ENCODE peak calls at places on chromosomes 6 and 20, in five cellular contexts. W is HCT116, M is H1, U is SK-N-SH, S is GM12878. G is an unnamed sample.

GRCh38 chr20:9223296-9223695 is 154.4 kb downstream of the PLCB4 start:
- DNase-seq in W (no peak), M (no peak), U (no peak), S (no peak), G (no peak)

GRCh38 chr6:10555625-10556309 is 34.6 kb downstream of the GCNT2 start:
- DNase-seq in W (no peak), M (peak; percentile 70), U (peak; percentile 65), S (no peak), G (peak; percentile 10)

GRCh38 chr6:17280552-17281090 is 540 bp upstream of the RBM24 start:
- DNase-seq in W (no peak), M (peak; percentile 76), U (peak; percentile 66), S (no peak), G (no peak)

GRCh38 chr20:6629564-6629963 is 137.9 kb upstream of the BMP2 start:
- DNase-seq in W (no peak), M (no peak), U (no peak), S (no peak), G (no peak)

GRCh38 chr6:165931675-165932074 is 236.0 kb downstream of the TBXT start:
- DNase-seq in W (no peak), M (no peak), U (no peak), S (no peak), G (no peak)

GRCh38 chr6:81934936-81935335 is 182.5 kb upstream of the TENT5A start:
- DNase-seq in W (no peak), M (no peak), U (no peak), S (no peak), G (no peak)

GRCh38 chr20:53789913-53790675 is 196.5 kb upstream of the ZNF217 start:
- DNase-seq in W (no peak), M (no peak), U (no peak), S (no peak), G (no peak)

GRCh38 chr6:6730831-6731230 is 142.3 kb downstream of the LY86 start:
- DNase-seq in W (no peak), M (no peak), U (no peak), S (no peak), G (no peak)

GRCh38 chr6:106869203-106869602 is 105.3 kb downstream of the CD24 start:
- DNase-seq in W (no peak), M (no peak), U (no peak), S (no peak), G (no peak)

GRCh38 chr6:158869010-158869603 is 49.9 kb upstream of the EZR start:
- DNase-seq in W (peak; percentile 89), M (no peak), U (no peak), S (peak; percentile 53), G (no peak)

GRCh38 chr6:2448826-2449571 is 203.6 kb upstream of the GMDS start:
- DNase-seq in W (peak; percentile 59), M (no peak), U (peak; percentile 69), S (no peak), G (peak; percentile 60)

DNA sequence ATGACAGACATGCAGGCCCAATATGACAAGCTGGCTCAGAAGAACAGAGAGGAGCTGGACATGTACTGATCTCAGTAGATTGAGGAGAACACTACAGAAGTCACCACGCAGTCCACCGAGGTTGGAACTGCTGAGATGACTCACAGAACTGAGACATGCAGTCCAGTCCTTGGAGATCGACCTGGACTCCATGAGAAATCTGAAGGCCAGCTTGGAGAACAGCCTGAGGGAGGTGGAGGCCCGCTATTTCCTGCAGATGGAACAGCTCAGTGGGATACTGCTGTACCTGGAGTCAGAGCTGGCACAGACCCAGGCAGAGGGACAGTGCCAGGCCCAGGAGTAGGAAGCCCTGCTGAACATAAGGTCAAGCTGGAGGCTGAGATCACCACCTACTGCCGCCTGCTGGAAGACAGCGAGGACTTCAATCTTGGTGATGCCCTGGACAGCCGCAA is 21.3 kb downstream of the RNF114 start:
- DNase-seq in W (no peak), M (no peak), U (no peak), S (no peak), G (peak; percentile 42)
- TF ChIP-seq JUND in W (no peak), M (no peak), U (no peak), S (no peak), G (no peak)

GRCh38 chr6:25250878-25251277 is 28.3 kb upstream of the CARMIL1 start:
- DNase-seq in W (peak; percentile 21), M (no peak), U (no peak), S (peak; percentile 38), G (no peak)
- TF ChIP-seq JUND in W (no peak), M (no peak), U (peak; percentile 14), S (no peak), G (no peak)

DNA sequence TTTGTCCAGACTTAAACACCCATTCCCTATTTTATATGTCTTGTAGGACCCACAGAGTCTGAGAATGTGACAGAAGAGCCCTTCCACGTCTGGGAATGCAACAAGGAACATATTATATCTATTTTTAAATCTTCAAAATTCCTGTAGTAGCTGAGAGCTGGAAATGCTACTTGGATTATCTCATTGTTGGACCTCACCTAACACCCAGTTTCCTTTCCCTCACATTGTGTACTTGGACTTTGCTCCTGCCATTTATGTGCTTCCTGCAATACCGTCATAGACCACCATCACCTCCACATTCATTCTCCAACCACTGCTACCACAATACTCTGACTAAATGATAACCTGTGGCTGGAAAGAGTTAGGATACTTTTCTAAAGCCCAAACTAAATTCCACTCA is 335.4 kb downstream of the COL12A1 start:
- DNase-seq in W (peak; percentile 7), M (no peak), U (no peak), S (no peak), G (no peak)
- TF ChIP-seq JUND in W (no peak), M (no peak), U (no peak), S (no peak), G (no peak)

DNA sequence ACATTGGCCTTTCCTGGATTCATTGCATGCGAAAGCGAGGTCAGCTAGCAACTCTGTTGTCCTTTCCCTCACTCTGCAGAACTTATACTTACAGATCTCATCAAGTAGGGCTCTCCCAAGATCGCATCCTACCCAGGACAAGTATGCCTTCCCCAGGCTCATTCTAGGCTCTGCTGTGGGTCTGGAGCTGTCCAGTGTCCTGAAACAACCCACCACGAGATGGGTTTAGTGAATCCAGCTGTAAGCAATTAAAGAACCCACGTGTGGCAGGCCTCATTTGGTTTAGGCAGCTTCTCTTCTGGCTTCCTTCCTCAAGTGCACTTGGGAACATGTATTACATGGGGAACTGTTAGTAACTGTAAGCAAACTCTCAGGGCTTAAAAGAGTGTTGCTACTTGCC is 406.5 kb upstream of the CHD6 start:
- DNase-seq in W (no peak), M (peak; percentile 64), U (no peak), S (no peak), G (peak; percentile 48)
- TF ChIP-seq JUND in W (no peak), M (no peak), U (no peak), S (no peak), G (no peak)

GRCh38 chr6:133889557-133890301 is 816 bp downstream of the TCF21 start:
- DNase-seq in W (no peak), M (peak; percentile 80), U (peak; percentile 45), S (no peak), G (no peak)

GRCh38 chr6:133892444-133893323 is 3.8 kb downstream of the TCF21 start:
- DNase-seq in W (no peak), M (peak; percentile 56), U (peak; percentile 75), S (no peak), G (peak; percentile 9)

GRCh38 chr6:133891814-133892443 is 3.0 kb downstream of the TCF21 start:
- DNase-seq in W (no peak), M (no peak), U (peak; percentile 39), S (no peak), G (no peak)

GRCh38 chr6:133893324-133893692 is 4.4 kb downstream of the TCF21 start:
- DNase-seq in W (no peak), M (no peak), U (no peak), S (no peak), G (no peak)

GRCh38 chr6:133890941-133891813 is 2.3 kb downstream of the TCF21 start:
- DNase-seq in W (no peak), M (peak; percentile 72), U (peak; percentile 59), S (no peak), G (no peak)
- TF ChIP-seq JUND in W (no peak), M (no peak), U (no peak), S (no peak), G (no peak)

GRCh38 chr20:38447251-38447661 is 12.1 kb upstream of the SNHG17 start:
- DNase-seq in W (no peak), M (no peak), U (peak; percentile 56), S (no peak), G (no peak)

GRCh38 chr20:38446441-38447209 is 11.5 kb upstream of the SNHG17 start:
- DNase-seq in W (peak; percentile 89), M (peak; percentile 97), U (peak; percentile 94), S (peak; percentile 56), G (peak; percentile 96)

GRCh38 chr20:38447931-38448675 is 13.0 kb upstream of the SNHG17 start:
- DNase-seq in W (no peak), M (no peak), U (no peak), S (no peak), G (no peak)

GRCh38 chr20:38450412-38450975 is 15.4 kb upstream of the SNHG17 start:
- DNase-seq in W (no peak), M (no peak), U (no peak), S (no peak), G (no peak)

DNA sequence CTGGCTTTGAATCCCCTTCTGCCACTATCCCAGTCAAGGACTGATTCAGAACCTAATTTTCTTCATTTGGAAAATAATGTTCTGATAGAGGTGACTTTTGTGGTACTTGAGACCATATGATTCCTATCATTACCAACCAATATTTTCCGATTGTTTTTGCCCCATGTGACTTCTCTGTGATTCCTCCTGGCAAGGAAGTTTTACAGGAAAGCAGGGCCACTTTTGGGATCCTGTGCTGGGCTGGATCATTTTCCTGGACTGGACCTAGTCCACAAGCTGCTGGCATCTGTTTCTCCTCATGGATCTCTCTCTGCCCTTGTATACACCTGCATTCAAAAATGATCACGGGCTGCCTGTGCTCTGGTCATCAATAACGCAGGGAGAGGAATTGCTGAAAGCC is 13.9 kb upstream of the SNHG17 start:
- DNase-seq in W (no peak), M (no peak), U (no peak), S (no peak), G (no peak)
- TF ChIP-seq JUND in W (no peak), M (no peak), U (no peak), S (no peak), G (no peak)